ENCODE peak calls at places on chromosomes 1 and 21, in six cellular contexts. S is mucosa of gallbladder; B is activated CD4-positive, alpha-beta T cell treated with anti-CD3 and anti-CD28 coated beads for 24 hours; M is H7; Q is stimulated activated CD8-positive, alpha-beta memory T cell treated with anti-CD3 and anti-CD28 coated beads, Interleukin-2, amount 100 ng/mL, for 48 hours; V is natural killer cell. D is an unnamed sample.

GRCh38 chr1:25817840-25818501 is 1.8 kb upstream of the MTFR1L start:
- DNase-seq in Q (no peak), V (no peak), S (no peak), M (peak; percentile 84), B (no peak), D (peak; percentile 69)

GRCh38 chr21:26405071-26405470 is 168.0 kb downstream of the CYYR1 start:
- DNase-seq in S (no peak), B (no peak), V (no peak), M (no peak), Q (no peak), D (no peak)

GRCh38 chr1:59146651-59147358 is 150.1 kb upstream of the FGGY start:
- DNase-seq in Q (peak; percentile 20), M (peak; percentile 87), V (peak; percentile 68), S (peak; percentile 30), B (peak; percentile 17), D (peak; percentile 68)

GRCh38 chr1:112704908-112705627 is 1.9 kb downstream of the RHOC start:
- DNase-seq in Q (no peak), M (peak; percentile 96), S (peak; percentile 84), B (no peak), V (peak; percentile 48), D (peak; percentile 98)

GRCh38 chr21:42474043-42474831 is 21.8 kb downstream of the RSPH1 start:
- DNase-seq in S (peak; percentile 91), Q (no peak), V (no peak), B (no peak), M (peak; percentile 71), D (peak; percentile 46)

GRCh38 chr1:50275564-50275963 is 147.7 kb downstream of the DMRTA2 start:
- DNase-seq in M (peak; percentile 46), V (no peak), Q (no peak), S (no peak), B (no peak), D (no peak)

GRCh38 chr1:155236451-155236850 is 18.8 kb downstream of the ENTREP3 start:
- DNase-seq in Q (no peak), M (no peak), B (no peak), S (no peak), V (no peak), D (no peak)

GRCh38 chr1:152645146-152645545 is 18.0 kb upstream of the LCE2D start:
- DNase-seq in Q (no peak), B (no peak), V (no peak), M (no peak), S (no peak), D (no peak)

GRCh38 chr1:62687903-62688686 is at the start of gene DOCK7:
- DNase-seq in Q (peak; percentile 17), B (peak; percentile 33), S (peak; percentile 72), M (peak; percentile 92), V (peak; percentile 30), D (peak; percentile 93)

GRCh38 chr1:230072866-230073265 is 5.8 kb downstream of the GALNT2 start:
- DNase-seq in V (no peak), M (no peak), B (no peak), Q (no peak), S (no peak), D (no peak)

GRCh38 chr1:59360170-59360569 is 63.3 kb downstream of the FGGY start:
- DNase-seq in M (no peak), V (no peak), S (no peak), B (no peak), Q (no peak), D (no peak)

GRCh38 chr1:107536266-107536665 is 395.4 kb downstream of the NTNG1 start:
- DNase-seq in B (no peak), M (no peak), Q (no peak), S (no peak), V (no peak), D (no peak)

GRCh38 chr1:6359568-6360496 is 33.7 kb downstream of the ACOT7 start:
- DNase-seq in M (peak; percentile 78), B (no peak), V (peak; percentile 53), Q (peak; percentile 41), S (peak; percentile 76), D (peak; percentile 87)